ENCODE peak calls at places on chromosomes 7 and 10, in four cellular contexts. One of them, this sample, is unnamed.

GRCh38 chr7:16929146-16929762 is 47.5 kb upstream of the AGR3 start:
- DNase-seq in transverse colon: no peak
- DNase-seq in PC-3: no peak
- DNase-seq in lower leg skin: no peak
- DNase-seq in this sample: no peak

GRCh38 chr7:2665359-2665791 is 22.6 kb upstream of the AMZ1 start:
- DNase-seq in transverse colon: no peak
- DNase-seq in PC-3: no peak
- DNase-seq in lower leg skin: no peak
- DNase-seq in this sample: no peak

GRCh38 chr10:123891147-123892011 is at the start of gene CPXM2:
- DNase-seq in transverse colon: no peak
- DNase-seq in PC-3: no peak
- DNase-seq in lower leg skin: no peak
- DNase-seq in this sample: no peak

GRCh38 chr10:113019692-113020424 is 69.8 kb downstream of the TCF7L2 start:
- DNase-seq in transverse colon: no peak
- DNase-seq in PC-3: no peak
- DNase-seq in lower leg skin: no peak
- DNase-seq in this sample: no peak

GRCh38 chr7:36868727-36869411 is 144.6 kb upstream of the AOAH start:
- DNase-seq in transverse colon: no peak
- DNase-seq in PC-3: no peak
- DNase-seq in lower leg skin: no peak
- DNase-seq in this sample: no peak

GRCh38 chr7:32221756-32222155 is 151.5 kb upstream of the PDE1C start:
- DNase-seq in transverse colon: no peak
- DNase-seq in PC-3: no peak
- DNase-seq in lower leg skin: no peak
- DNase-seq in this sample: no peak

GRCh38 chr7:2476298-2476697 is at the start of gene GRIFIN:
- DNase-seq in transverse colon: no peak
- DNase-seq in PC-3: no peak
- DNase-seq in lower leg skin: no peak
- DNase-seq in this sample: no peak

GRCh38 chr10:127319691-127320090 is 123.3 kb upstream of the INSYN2A start:
- DNase-seq in transverse colon: no peak
- DNase-seq in PC-3: no peak
- DNase-seq in lower leg skin: no peak
- DNase-seq in this sample: no peak

GRCh38 chr10:116159197-116159596 is 113.8 kb downstream of the GFRA1 start:
- DNase-seq in transverse colon: no peak
- DNase-seq in PC-3: no peak
- DNase-seq in lower leg skin: no peak
- DNase-seq in this sample: no peak

GRCh38 chr10:110802551-110803238 is 69.0 kb upstream of the PDCD4 start:
- DNase-seq in transverse colon: peak
- DNase-seq in PC-3: no peak
- DNase-seq in lower leg skin: peak
- DNase-seq in this sample: peak

GRCh38 chr7:128076831-128077271 is 45.6 kb upstream of the LRRC4 start:
- DNase-seq in transverse colon: peak
- DNase-seq in PC-3: no peak
- DNase-seq in lower leg skin: no peak
- DNase-seq in this sample: no peak

GRCh38 chr7:47441796-47442744 is 139.8 kb downstream of the TNS3 start:
- DNase-seq in transverse colon: peak
- DNase-seq in PC-3: no peak
- DNase-seq in lower leg skin: no peak
- DNase-seq in this sample: no peak

GRCh38 chr10:48725708-48726107 is 41.0 kb downstream of the WDFY4 start:
- DNase-seq in transverse colon: no peak
- DNase-seq in PC-3: peak
- DNase-seq in lower leg skin: no peak
- DNase-seq in this sample: peak

GRCh38 chr10:35011771-35012191 is 78.4 kb downstream of the CUL2 start:
- DNase-seq in transverse colon: no peak
- DNase-seq in PC-3: peak
- DNase-seq in lower leg skin: no peak
- DNase-seq in this sample: peak

GRCh38 chr7:130825819-130826218 is 91.8 kb upstream of the KLF14 start:
- DNase-seq in transverse colon: no peak
- DNase-seq in PC-3: no peak
- DNase-seq in lower leg skin: no peak
- DNase-seq in this sample: no peak

GRCh38 chr10:15320118-15320517 is 51.0 kb downstream of the FAM171A1 start:
- DNase-seq in transverse colon: no peak
- DNase-seq in PC-3: no peak
- DNase-seq in lower leg skin: no peak
- DNase-seq in this sample: no peak

GRCh38 chr7:71283802-71284201 is 151.9 kb downstream of the GALNT17 start:
- DNase-seq in transverse colon: no peak
- DNase-seq in PC-3: no peak
- DNase-seq in lower leg skin: no peak
- DNase-seq in this sample: no peak

GRCh38 chr10:1550291-1550595 is 187.1 kb downstream of the ADARB2 start:
- DNase-seq in transverse colon: no peak
- DNase-seq in PC-3: no peak
- DNase-seq in lower leg skin: no peak
- DNase-seq in this sample: no peak

GRCh38 chr7:22005151-22005550 is 59.5 kb upstream of the CDCA7L start:
- DNase-seq in transverse colon: no peak
- DNase-seq in PC-3: no peak
- DNase-seq in lower leg skin: no peak
- DNase-seq in this sample: no peak

GRCh38 chr10:34491666-34492065 is 323.4 kb downstream of the PARD3 start:
- DNase-seq in transverse colon: no peak
- DNase-seq in PC-3: peak
- DNase-seq in lower leg skin: no peak
- DNase-seq in this sample: no peak

GRCh38 chr7:56287429-56288138 is 171.4 kb upstream of the NUPR2 start:
- DNase-seq in transverse colon: no peak
- DNase-seq in PC-3: no peak
- DNase-seq in lower leg skin: no peak
- DNase-seq in this sample: peak

GRCh38 chr7:84912993-84913635 is 273.7 kb downstream of the SEMA3D start:
- DNase-seq in transverse colon: no peak
- DNase-seq in PC-3: peak
- DNase-seq in lower leg skin: no peak
- DNase-seq in this sample: peak

GRCh38 chr10:31288001-31288400 is 31.0 kb upstream of the ZEB1 start:
- DNase-seq in transverse colon: no peak
- DNase-seq in PC-3: no peak
- DNase-seq in lower leg skin: no peak
- DNase-seq in this sample: no peak

GRCh38 chr10:60397792-60398191 is 8.1 kb upstream of the ANK3 start:
- DNase-seq in transverse colon: no peak
- DNase-seq in PC-3: peak
- DNase-seq in lower leg skin: no peak
- DNase-seq in this sample: no peak

GRCh38 chr10:117946525-117947070 is 100.1 kb downstream of the RAB11FIP2 start:
- DNase-seq in transverse colon: no peak
- DNase-seq in PC-3: peak
- DNase-seq in lower leg skin: no peak
- DNase-seq in this sample: peak

GRCh38 chr10:93995598-93996271 is 2.0 kb downstream of the PLCE1 start:
- DNase-seq in transverse colon: no peak
- DNase-seq in PC-3: peak
- DNase-seq in lower leg skin: no peak
- DNase-seq in this sample: peak

GRCh38 chr10:95289003-95289920 is 1.5 kb downstream of the PDLIM1 start:
- DNase-seq in transverse colon: peak
- DNase-seq in PC-3: peak
- DNase-seq in lower leg skin: no peak
- DNase-seq in this sample: no peak
- TF ChIP-seq CTCF in transverse colon: peak
- TF ChIP-seq CTCF in PC-3: peak
- TF ChIP-seq CTCF in lower leg skin: no peak
- TF ChIP-seq CTCF in this sample: peak

DNA sequence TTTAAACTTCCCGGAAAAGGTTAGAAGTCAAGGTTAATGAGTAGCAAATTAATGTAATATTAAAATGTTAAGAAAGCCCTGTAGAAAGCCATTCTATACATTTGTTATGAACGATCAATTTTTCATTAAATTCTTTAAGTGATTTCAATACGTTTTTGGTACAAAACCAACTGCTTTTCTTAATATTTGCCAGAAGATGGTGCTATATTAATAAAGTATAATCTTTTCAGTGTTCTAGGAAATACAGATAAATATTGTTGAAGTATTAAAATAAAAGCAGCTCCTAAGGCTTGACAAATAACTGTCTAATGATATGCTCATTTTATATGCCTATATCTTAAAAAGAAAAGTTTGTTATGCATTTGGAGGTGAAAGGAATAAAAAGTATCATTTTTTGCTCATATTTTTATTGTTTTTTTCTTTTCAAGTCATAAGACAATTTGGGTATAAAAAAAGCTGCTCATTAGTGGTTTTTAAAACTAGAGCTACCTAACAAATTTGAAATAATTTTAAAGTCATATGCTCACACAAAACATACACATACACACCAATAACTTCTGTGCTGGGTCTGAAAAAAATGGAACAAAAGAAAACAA is 130.3 kb upstream of the POT1 start:
- DNase-seq in transverse colon: no peak
- DNase-seq in PC-3: peak
- DNase-seq in lower leg skin: no peak
- DNase-seq in this sample: peak
- TF ChIP-seq CTCF in transverse colon: no peak
- TF ChIP-seq CTCF in PC-3: peak
- TF ChIP-seq CTCF in lower leg skin: no peak
- TF ChIP-seq CTCF in this sample: no peak

DNA sequence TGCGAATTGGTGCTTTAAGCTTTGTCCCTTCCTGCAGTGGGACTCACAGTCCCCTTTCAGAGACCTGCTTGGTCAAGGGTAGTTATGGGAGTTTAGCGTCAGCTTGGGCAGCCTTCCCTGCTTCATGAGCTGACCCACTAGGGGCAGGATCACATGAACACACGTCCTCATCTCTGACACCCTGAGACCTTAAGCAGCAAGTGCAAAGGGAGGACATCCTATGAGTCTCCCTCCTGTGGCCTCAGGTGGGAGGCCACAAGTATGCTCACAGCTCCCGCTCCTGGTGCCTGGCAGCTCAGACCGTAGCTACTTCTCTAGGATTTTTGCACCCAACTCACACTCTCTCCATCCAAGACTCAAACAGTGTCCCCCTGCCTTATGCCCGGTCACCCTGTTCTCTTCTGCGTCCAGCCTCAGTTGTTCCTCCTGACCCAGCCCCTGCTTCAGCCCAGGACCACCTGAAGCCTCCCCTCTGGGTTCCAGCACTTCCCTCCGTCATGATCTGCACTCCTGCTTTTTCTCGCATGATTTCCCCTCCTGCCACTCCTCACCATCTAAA is 136.6 kb upstream of the FAM20C start:
- DNase-seq in transverse colon: no peak
- DNase-seq in PC-3: no peak
- DNase-seq in lower leg skin: no peak
- DNase-seq in this sample: no peak
- TF ChIP-seq CTCF in transverse colon: no peak
- TF ChIP-seq CTCF in PC-3: no peak
- TF ChIP-seq CTCF in lower leg skin: no peak
- TF ChIP-seq CTCF in this sample: no peak

GRCh38 chr7:34900891-34901493 is 136.3 kb downstream of the DPY19L1 start:
- DNase-seq in transverse colon: no peak
- DNase-seq in PC-3: no peak
- DNase-seq in lower leg skin: no peak
- DNase-seq in this sample: no peak
- TF ChIP-seq CTCF in transverse colon: peak
- TF ChIP-seq CTCF in PC-3: peak
- TF ChIP-seq CTCF in lower leg skin: no peak
- TF ChIP-seq CTCF in this sample: peak

GRCh38 chr7:100710452-100710851 is 4.5 kb downstream of the POP7 start:
- DNase-seq in transverse colon: no peak
- DNase-seq in PC-3: no peak
- DNase-seq in lower leg skin: no peak
- DNase-seq in this sample: no peak

GRCh38 chr7:100705753-100706671 is at the start of gene POP7:
- DNase-seq in transverse colon: peak
- DNase-seq in PC-3: peak
- DNase-seq in lower leg skin: peak
- DNase-seq in this sample: peak

GRCh38 chr7:100706672-100707311 is 871 bp downstream of the POP7 start:
- DNase-seq in transverse colon: no peak
- DNase-seq in PC-3: no peak
- DNase-seq in lower leg skin: no peak
- DNase-seq in this sample: no peak

GRCh38 chr7:100708395-100708794 is 2.5 kb downstream of the POP7 start:
- DNase-seq in transverse colon: no peak
- DNase-seq in PC-3: no peak
- DNase-seq in lower leg skin: no peak
- DNase-seq in this sample: no peak

DNA sequence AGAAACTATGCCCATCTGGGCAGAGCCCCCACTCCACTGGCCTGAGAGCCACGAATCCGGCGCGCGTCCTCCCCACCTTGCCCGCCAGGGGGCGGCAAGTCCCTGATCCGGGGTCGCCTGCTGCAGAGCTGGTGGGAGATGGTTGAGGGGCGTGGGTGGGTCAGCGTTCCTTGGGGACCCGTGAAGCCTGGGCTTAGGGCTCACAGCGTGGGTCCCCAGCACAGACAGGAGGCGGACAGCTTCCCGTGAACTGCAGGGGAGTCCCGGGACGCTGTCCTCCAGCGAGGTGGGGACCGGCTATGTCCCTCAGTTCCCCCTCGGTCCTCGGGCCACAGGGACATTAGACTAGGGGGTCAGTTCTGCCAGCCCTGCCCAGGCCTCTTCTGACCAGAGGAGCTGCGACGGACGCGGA is 574 bp upstream of the POP7 start:
- DNase-seq in transverse colon: peak
- DNase-seq in PC-3: peak
- DNase-seq in lower leg skin: no peak
- DNase-seq in this sample: peak
- TF ChIP-seq CTCF in transverse colon: peak
- TF ChIP-seq CTCF in PC-3: peak
- TF ChIP-seq CTCF in lower leg skin: peak
- TF ChIP-seq CTCF in this sample: peak

DNA sequence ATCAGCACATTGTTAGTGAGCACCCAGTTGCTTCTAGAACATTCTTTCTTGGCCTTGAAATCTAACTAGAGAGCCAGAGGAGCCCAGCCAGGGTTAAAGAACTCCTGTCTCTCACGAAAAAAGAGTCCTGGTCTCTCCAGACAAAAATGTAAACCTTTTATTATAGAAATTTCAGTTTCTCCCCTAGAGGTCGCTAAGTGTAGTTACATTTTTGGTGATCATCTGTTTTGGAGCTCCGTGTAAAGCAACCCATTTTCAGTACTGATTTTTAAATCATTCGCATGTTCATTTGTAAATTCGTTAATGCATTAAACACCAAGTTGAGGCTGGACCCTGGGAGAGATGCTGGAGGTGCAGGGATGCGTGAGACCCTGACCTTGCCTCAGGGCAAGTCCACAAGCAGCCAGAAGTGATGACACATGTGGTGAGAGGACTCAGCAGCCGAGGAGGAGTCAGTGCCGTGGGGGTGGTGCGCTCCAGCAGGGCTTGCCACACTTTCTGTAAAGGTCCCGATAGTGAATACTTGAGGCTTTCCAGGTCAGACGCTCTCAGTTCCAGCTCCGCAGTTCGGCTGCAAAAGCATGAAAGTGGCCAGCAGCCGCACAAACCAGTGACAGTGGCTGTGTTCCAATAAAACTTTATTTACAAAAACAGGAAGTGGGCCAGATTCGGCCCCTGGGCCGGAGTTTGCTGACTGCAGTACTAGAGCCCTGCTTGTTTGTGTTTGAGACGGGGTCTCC is 578.6 kb upstream of the FOXK1 start:
- DNase-seq in transverse colon: no peak
- DNase-seq in PC-3: peak
- DNase-seq in lower leg skin: no peak
- DNase-seq in this sample: no peak
- TF ChIP-seq CTCF in transverse colon: peak
- TF ChIP-seq CTCF in PC-3: peak
- TF ChIP-seq CTCF in lower leg skin: no peak
- TF ChIP-seq CTCF in this sample: no peak

This sample was measured in bronchial epithelial cell.